ENCODE peak calls at places on chromosomes 7 and 10, in eight cellular contexts. V is GM23338, O is transverse colon, K is spleen, C is HepG2, G is HCT116, H is sigmoid colon, S is stomach. U is an unnamed sample.

GRCh38 chr7:133853706-133854276 is 273.3 kb upstream of the LRGUK start:
- DNase-seq in V (peak), O (peak), K (no peak), C (peak), G (peak), H (no peak), S (peak), U (peak)

GRCh38 chr7:149284343-149284742 is 22.3 kb downstream of the ZNF783 start:
- DNase-seq in V (peak), O (peak), K (no peak), C (no peak), G (no peak), H (no peak), S (no peak), U (no peak)

GRCh38 chr10:117441812-117442443 is 66.7 kb upstream of the PDZD8 start:
- DNase-seq in V (no peak), O (no peak), K (peak), C (no peak), G (no peak), H (no peak), S (no peak), U (no peak)

GRCh38 chr7:87875151-87876039 is 765 bp downstream of the SLC25A40 start:
- DNase-seq in V (peak), O (peak), K (peak), C (peak), G (no peak), H (peak), S (no peak), U (no peak)

GRCh38 chr7:34104992-34105391 is 199.7 kb downstream of the BMPER start:
- DNase-seq in V (no peak), O (no peak), K (no peak), C (no peak), G (no peak), H (no peak), S (no peak), U (no peak)

GRCh38 chr10:129058664-129059155 is 408.3 kb upstream of the MGMT start:
- DNase-seq in V (no peak), O (no peak), K (no peak), C (no peak), G (no peak), H (no peak), S (no peak), U (no peak)

GRCh38 chr10:63605568-63605967 is 84.4 kb downstream of the REEP3 start:
- DNase-seq in V (peak), O (no peak), K (no peak), C (no peak), G (peak), H (no peak), S (no peak), U (no peak)

GRCh38 chr10:79328737-79329504 is 18.3 kb upstream of the PPIF start:
- DNase-seq in V (no peak), O (peak), K (peak), C (no peak), G (no peak), H (peak), S (no peak), U (no peak)

GRCh38 chr7:112162161-112163020 is 43.8 kb downstream of the DOCK4 start:
- DNase-seq in V (peak), O (no peak), K (no peak), C (peak), G (no peak), H (peak), S (no peak), U (no peak)

GRCh38 chr10:93465806-93466675 is 16.1 kb downstream of the MYOF start:
- DNase-seq in V (no peak), O (peak), K (no peak), C (peak), G (peak), H (peak), S (peak), U (peak)

GRCh38 chr10:132329565-132330485 is 2.2 kb upstream of the LRRC27 start:
- DNase-seq in V (no peak), O (no peak), K (peak), C (no peak), G (no peak), H (peak), S (no peak), U (no peak)

GRCh38 chr7:20083781-20084180 is 133.4 kb downstream of the MACC1 start:
- DNase-seq in V (no peak), O (no peak), K (no peak), C (no peak), G (no peak), H (peak), S (no peak), U (peak)

GRCh38 chr10:111525696-111526095 is 448.9 kb downstream of the ADRA2A start:
- DNase-seq in V (no peak), O (no peak), K (no peak), C (no peak), G (no peak), H (no peak), S (no peak), U (no peak)

GRCh38 chr7:3430588-3430987 is 129.5 kb downstream of the SDK1 start:
- DNase-seq in V (peak), O (no peak), K (no peak), C (no peak), G (no peak), H (no peak), S (no peak), U (no peak)

GRCh38 chr7:22094413-22095304 is 149.0 kb upstream of the CDCA7L start:
- DNase-seq in V (peak), O (no peak), K (no peak), C (no peak), G (no peak), H (no peak), S (no peak), U (no peak)

GRCh38 chr10:42827201-42827600 is 44.6 kb downstream of the BMS1 start:
- DNase-seq in V (peak), O (no peak), K (no peak), C (no peak), G (no peak), H (no peak), S (no peak), U (no peak)

GRCh38 chr10:72058989-72059842 is 29.1 kb downstream of the SPOCK2 start:
- DNase-seq in V (no peak), O (no peak), K (no peak), C (no peak), G (no peak), H (no peak), S (no peak), U (no peak)

GRCh38 chr7:98902523-98902922 is 24.2 kb downstream of the TRRAP start:
- DNase-seq in V (no peak), O (no peak), K (no peak), C (no peak), G (no peak), H (no peak), S (no peak), U (no peak)

GRCh38 chr10:28411648-28412047 is 108.8 kb upstream of the MPP7 start:
- DNase-seq in V (no peak), O (no peak), K (no peak), C (no peak), G (no peak), H (no peak), S (no peak), U (no peak)

GRCh38 chr7:33692956-33693355 is 212.4 kb upstream of the BMPER start:
- DNase-seq in V (no peak), O (no peak), K (no peak), C (no peak), G (no peak), H (no peak), S (no peak), U (no peak)

GRCh38 chr10:11684717-11685645 is 57.2 kb upstream of the ECHDC3 start:
- DNase-seq in V (no peak), O (peak), K (peak), C (no peak), G (peak), H (peak), S (peak), U (peak)

GRCh38 chr7:17646181-17646956 is 293.9 kb downstream of the SNX13 start:
- DNase-seq in V (peak), O (no peak), K (no peak), C (no peak), G (no peak), H (no peak), S (no peak), U (no peak)

GRCh38 chr10:133231244-133231945 is 1.4 kb downstream of the UTF1 start:
- DNase-seq in V (no peak), O (no peak), K (no peak), C (no peak), G (no peak), H (no peak), S (no peak), U (no peak)

GRCh38 chr7:22992874-22993840 is 20.8 kb downstream of the HYCC1 start:
- DNase-seq in V (no peak), O (no peak), K (no peak), C (no peak), G (no peak), H (no peak), S (no peak), U (no peak)

GRCh38 chr7:24926623-24927539 is 53.1 kb downstream of the OSBPL3 start:
- DNase-seq in V (no peak), O (no peak), K (no peak), C (no peak), G (no peak), H (no peak), S (no peak), U (no peak)

GRCh38 chr7:35599642-35600041 is 95.3 kb downstream of the HERPUD2 start:
- DNase-seq in V (no peak), O (no peak), K (no peak), C (no peak), G (no peak), H (no peak), S (no peak), U (no peak)

GRCh38 chr7:25988640-25989039 is 163.4 kb upstream of the NFE2L3 start:
- DNase-seq in V (no peak), O (no peak), K (no peak), C (no peak), G (no peak), H (no peak), S (no peak), U (no peak)

GRCh38 chr7:50728184-50728583 is 54.5 kb downstream of the GRB10 start:
- DNase-seq in V (no peak), O (no peak), K (no peak), C (no peak), G (no peak), H (no peak), S (no peak), U (no peak)

GRCh38 chr7:50730459-50731400 is 52.0 kb downstream of the GRB10 start:
- DNase-seq in V (no peak), O (no peak), K (peak), C (peak), G (no peak), H (no peak), S (no peak), U (no peak)

GRCh38 chr7:50727711-50728110 is 55.0 kb downstream of the GRB10 start:
- DNase-seq in V (no peak), O (no peak), K (no peak), C (no peak), G (no peak), H (no peak), S (no peak), U (no peak)

GRCh38 chr7:50731703-50732582 is 50.8 kb downstream of the GRB10 start:
- DNase-seq in V (no peak), O (no peak), K (peak), C (no peak), G (no peak), H (no peak), S (no peak), U (no peak)

GRCh38 chr7:50729962-50730361 is 52.7 kb downstream of the GRB10 start:
- DNase-seq in V (no peak), O (no peak), K (no peak), C (no peak), G (no peak), H (no peak), S (no peak), U (no peak)
- TF ChIP-seq POLR2AphosphoS5 in V (no peak), O (no peak), K (no peak), C (no peak), G (no peak), H (no peak), S (no peak), U (no peak)

GRCh38 chr7:74656421-74656910 is 1.1 kb upstream of the GTF2I start:
- DNase-seq in V (peak), O (peak), K (peak), C (peak), G (no peak), H (peak), S (peak), U (peak)
- TF ChIP-seq POLR2AphosphoS5 in V (no peak), O (no peak), K (no peak), C (no peak), G (no peak), H (no peak), S (no peak), U (no peak)

GRCh38 chr10:52314007-52314821 is at the start of gene DKK1:
- DNase-seq in V (peak), O (peak), K (peak), C (peak), G (peak), H (peak), S (peak), U (no peak)

GRCh38 chr10:52316500-52316899 is 2.4 kb downstream of the DKK1 start:
- DNase-seq in V (no peak), O (no peak), K (no peak), C (no peak), G (no peak), H (no peak), S (no peak), U (no peak)

GRCh38 chr10:52318136-52318810 is 4.2 kb downstream of the DKK1 start:
- DNase-seq in V (no peak), O (no peak), K (no peak), C (no peak), G (no peak), H (no peak), S (no peak), U (no peak)

GRCh38 chr10:52314822-52315552 is 906 bp downstream of the DKK1 start:
- DNase-seq in V (peak), O (peak), K (peak), C (no peak), G (no peak), H (no peak), S (no peak), U (no peak)

GRCh38 chr10:52316005-52316404 is 1.9 kb downstream of the DKK1 start:
- DNase-seq in V (no peak), O (no peak), K (no peak), C (no peak), G (no peak), H (no peak), S (no peak), U (no peak)
- TF ChIP-seq POLR2AphosphoS5 in V (no peak), O (no peak), K (no peak), C (peak), G (no peak), H (no peak), S (no peak), U (no peak)

GRCh38 chr7:51645707-51646298 is 329.2 kb upstream of the COBL start:
- DNase-seq in V (no peak), O (no peak), K (no peak), C (no peak), G (no peak), H (no peak), S (no peak), U (no peak)

GRCh38 chr7:51645298-51645697 is 328.7 kb upstream of the COBL start:
- DNase-seq in V (peak), O (no peak), K (no peak), C (no peak), G (no peak), H (no peak), S (no peak), U (no peak)

GRCh38 chr7:51647486-51647885 is 330.9 kb upstream of the COBL start:
- DNase-seq in V (no peak), O (no peak), K (no peak), C (no peak), G (no peak), H (no peak), S (no peak), U (no peak)

GRCh38 chr7:51644216-51644615 is 327.6 kb upstream of the COBL start:
- DNase-seq in V (no peak), O (peak), K (no peak), C (no peak), G (no peak), H (no peak), S (no peak), U (no peak)

DNA sequence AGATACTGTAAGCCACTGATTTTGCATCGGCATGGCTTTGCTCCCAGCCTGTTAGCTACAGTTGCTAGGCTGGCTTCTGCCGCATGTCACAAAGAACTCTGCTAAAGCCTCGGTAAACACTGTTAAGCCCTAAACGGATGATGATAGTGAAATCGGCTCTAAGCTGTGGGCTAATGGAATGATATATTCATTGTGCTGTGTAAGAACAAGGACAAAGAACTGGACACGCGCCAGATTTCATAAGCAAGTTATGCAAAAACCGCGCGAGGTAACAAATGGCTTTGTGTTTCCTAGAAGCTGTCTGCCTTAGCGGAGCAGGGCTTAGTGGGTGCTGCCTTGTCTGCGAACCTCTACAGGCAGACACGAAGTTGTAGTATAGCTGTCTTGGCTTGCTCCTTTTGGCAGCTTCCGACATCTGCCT is 331.3 kb upstream of the COBL start:
- DNase-seq in V (peak), O (peak), K (no peak), C (peak), G (no peak), H (peak), S (peak), U (peak)
- TF ChIP-seq POLR2AphosphoS5 in V (no peak), O (peak), K (no peak), C (no peak), G (no peak), H (no peak), S (peak), U (no peak)

GRCh38 chr10:77350711-77351119 is 286.9 kb downstream of the KCNMA1 start:
- DNase-seq in V (no peak), O (no peak), K (no peak), C (no peak), G (peak), H (peak), S (peak), U (no peak)
- TF ChIP-seq POLR2AphosphoS5 in V (no peak), O (no peak), K (no peak), C (no peak), G (peak), H (no peak), S (no peak), U (no peak)

GRCh38 chr7:70694357-70694908 is 437.5 kb upstream of the GALNT17 start:
- DNase-seq in V (peak), O (peak), K (no peak), C (no peak), G (no peak), H (no peak), S (peak), U (no peak)

GRCh38 chr7:70694909-70695803 is 436.8 kb upstream of the GALNT17 start:
- DNase-seq in V (peak), O (peak), K (no peak), C (no peak), G (no peak), H (no peak), S (no peak), U (no peak)

GRCh38 chr7:70693690-70694356 is 438.1 kb upstream of the GALNT17 start:
- DNase-seq in V (peak), O (peak), K (peak), C (no peak), G (no peak), H (peak), S (peak), U (peak)

GRCh38 chr7:70696139-70696782 is 435.7 kb upstream of the GALNT17 start:
- DNase-seq in V (no peak), O (no peak), K (no peak), C (no peak), G (no peak), H (no peak), S (no peak), U (no peak)

DNA sequence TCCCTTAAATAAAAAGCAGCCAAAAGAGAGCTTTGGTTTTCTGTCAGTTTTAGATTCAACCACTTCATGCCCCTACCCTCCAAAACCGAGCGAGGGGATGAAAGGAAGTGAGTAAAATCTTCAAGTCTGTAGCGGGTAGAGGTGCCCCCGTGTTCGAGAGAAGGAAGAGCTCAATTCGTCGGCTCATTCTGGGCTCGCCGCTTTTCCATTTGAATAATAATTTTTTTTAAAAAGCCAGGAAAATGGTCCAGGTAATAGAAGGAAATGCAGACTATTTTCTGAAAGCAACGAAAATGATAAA is 436.2 kb upstream of the GALNT17 start:
- DNase-seq in V (no peak), O (no peak), K (no peak), C (no peak), G (no peak), H (no peak), S (no peak), U (no peak)
- TF ChIP-seq POLR2AphosphoS5 in V (no peak), O (no peak), K (no peak), C (no peak), G (no peak), H (no peak), S (no peak), U (no peak)

GRCh38 chr7:141737836-141738591 is at the start of gene SSBP1:
- DNase-seq in V (peak), O (peak), K (peak), C (peak), G (peak), H (peak), S (peak), U (peak)
- TF ChIP-seq POLR2AphosphoS5 in V (peak), O (peak), K (peak), C (peak), G (peak), H (peak), S (peak), U (peak)

U was measured in breast epithelium.